ENCODE peak calls at places on chromosomes 4 and X, in five cellular contexts. I is DND-41; C is fibroblast of lung; A is CD8-positive, alpha-beta T cell; W is HepG2. M is an unnamed sample.
A peak's percentile ranks its signal among the peaks of the same experiment; 100 is the strongest.

GRCh38 chr4:133938061-133938460 is 263.5 kb downstream of the PABPC4L start:
- DNase-seq in W (no peak), A (no peak), C (no peak), I (no peak), M (no peak)

GRCh38 chrX:147340947-147341346 is 526.4 kb upstream of the CXorf51A start:
- DNase-seq in W (no peak), I (no peak), A (no peak), C (no peak), M (no peak)

GRCh38 chr4:768995-769394 is 56.9 kb downstream of the CPLX1 start:
- DNase-seq in C (no peak), A (no peak), W (no peak), I (no peak), M (no peak)

GRCh38 chr4:25172964-25173917 is 13.0 kb upstream of the SEPSECS start:
- DNase-seq in A (no peak), I (no peak), C (peak; percentile 99), W (no peak), M (no peak)

GRCh38 chrX:10557166-10557565 is 63.2 kb downstream of the MID1 start:
- DNase-seq in W (no peak), C (no peak), I (no peak), A (no peak), M (no peak)

GRCh38 chr4:150647008-150647407 is 65.1 kb downstream of the MAB21L2 start:
- DNase-seq in A (no peak), I (no peak), C (peak; percentile 14), W (no peak), M (no peak)

GRCh38 chrX:131745942-131746489 is 202.1 kb downstream of the OR13H1 start:
- DNase-seq in C (no peak), A (no peak), I (no peak), W (no peak), M (peak; percentile 41)

GRCh38 chrX:2500091-2500680 is 590 bp downstream of the DHRSX start:
- DNase-seq in C (peak; percentile 57), A (peak; percentile 9), I (no peak), W (peak; percentile 18), M (peak; percentile 62)

GRCh38 chr4:65383589-65384305 is 286.5 kb downstream of the EPHA5 start:
- DNase-seq in I (no peak), A (no peak), W (no peak), C (peak; percentile 0), M (no peak)

GRCh38 chrX:103063191-103063845 is 653 bp downstream of the BEX1 start:
- DNase-seq in W (peak; percentile 9), A (no peak), I (no peak), C (peak; percentile 29), M (no peak)

GRCh38 chr4:84579410-84579791 is 3.5 kb upstream of the CDS1 start:
- DNase-seq in I (no peak), A (no peak), W (no peak), C (no peak), M (no peak)

GRCh38 chr4:157220026-157220881 is at the start of gene GRIA2:
- DNase-seq in C (peak; percentile 52), W (peak; percentile 1), I (no peak), A (no peak), M (no peak)

GRCh38 chr4:79682801-79683217 is 274.8 kb upstream of the GK2 start:
- DNase-seq in A (no peak), I (no peak), C (peak; percentile 43), W (no peak), M (no peak)

GRCh38 chrX:47283015-47283771 is 50.4 kb downstream of the USP11 start:
- DNase-seq in C (peak; percentile 41), W (peak; percentile 6), I (no peak), A (no peak), M (no peak)

GRCh38 chr4:113822555-113823290 is 61.2 kb upstream of the CAMK2D start:
- DNase-seq in I (no peak), W (no peak), C (no peak), A (no peak), M (peak; percentile 79)

GRCh38 chr4:177632481-177632880 is 190.2 kb upstream of the AGA start:
- DNase-seq in I (no peak), A (no peak), C (no peak), W (no peak), M (no peak)

GRCh38 chrX:119880076-119880475 is 8.4 kb downstream of the NDUFA1 start:
- DNase-seq in I (peak; percentile 20), A (no peak), W (no peak), C (no peak), M (peak; percentile 30)

GRCh38 chr4:121375262-121375661 is 5.6 kb downstream of the QRFPR start:
- DNase-seq in C (peak; percentile 55), A (no peak), W (no peak), I (no peak), M (no peak)

GRCh38 chrX:129733335-129733734 is 5.4 kb upstream of the XPNPEP2 start:
- DNase-seq in A (no peak), C (no peak), W (no peak), I (peak; percentile 82), M (no peak)

GRCh38 chrX:154019633-154020499 is at the start of gene IRAK1:
- DNase-seq in I (peak; percentile 54), A (peak; percentile 38), C (peak; percentile 52), W (no peak), M (peak; percentile 73)

GRCh38 chr4:34035225-34035624 is 2209.1 kb downstream of the ARAP2 start:
- DNase-seq in I (no peak), C (no peak), W (no peak), A (no peak), M (no peak)

GRCh38 chr4:6221851-6222760 is 21.8 kb upstream of the JAKMIP1 start:
- DNase-seq in I (no peak), A (no peak), C (no peak), W (no peak), M (peak; percentile 72)

GRCh38 chr4:168541608-168541953 is 44.7 kb downstream of the PALLD start:
- DNase-seq in C (peak; percentile 64), W (no peak), I (no peak), A (no peak), M (no peak)

GRCh38 chr4:11471613-11472012 is 42.9 kb upstream of the HS3ST1 start:
- DNase-seq in I (peak; percentile 72), W (no peak), A (peak; percentile 36), C (no peak), M (peak; percentile 34)

GRCh38 chr4:41747230-41748055 is 1.1 kb downstream of the PHOX2B start:
- DNase-seq in I (no peak), C (no peak), W (no peak), A (no peak), M (no peak)
- H3K27me3 ChIP-seq in I (no peaks in the 10 kb centered on the region), C (peaks cover 80% of the 10 kb centered on the region), W (peaks cover 3% of the 10 kb centered on the region), A (peaks cover 18% of the 10 kb centered on the region), M (peaks cover 1% of the 10 kb centered on the region)

GRCh38 chr4:99563310-99564186 is at the start of gene TRMT10A:
- DNase-seq in I (peak; percentile 97), A (peak; percentile 87), W (peak; percentile 96), C (peak; percentile 99), M (peak; percentile 95)
- TF ChIP-seq CTCF in I (peak; percentile 4), A (no peak), W (no peak), C (no peak), M (no peak)

DNA sequence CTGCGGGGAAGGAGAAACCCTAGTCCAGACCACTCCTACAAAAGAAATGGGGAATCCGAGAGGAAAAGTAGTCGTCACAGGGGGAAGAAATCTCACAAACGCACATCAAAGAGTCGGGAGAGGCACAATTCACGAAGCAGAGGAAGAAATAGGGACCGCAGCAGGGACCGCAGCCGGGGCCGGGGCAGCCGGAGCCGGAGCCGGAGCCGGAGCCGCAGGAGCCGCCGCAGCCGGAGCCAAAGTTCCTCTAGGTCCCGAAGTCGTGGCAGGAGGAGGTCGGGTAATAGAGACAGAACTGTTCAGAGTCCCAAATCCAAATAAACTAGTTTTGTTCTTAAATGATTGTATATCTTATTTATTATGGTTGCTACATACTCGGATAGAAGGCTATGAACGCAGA is 31.7 kb downstream of the AP1S2 start:
- DNase-seq in W (no peak), A (no peak), I (no peak), C (no peak), M (no peak)
- H3K36me3 ChIP-seq in W (no peaks in the 10 kb centered on the region), A (peaks cover 14% of the 10 kb centered on the region), I (peaks cover 28% of the 10 kb centered on the region), C (no peaks in the 10 kb centered on the region), M (peaks cover 9% of the 10 kb centered on the region)

DNA sequence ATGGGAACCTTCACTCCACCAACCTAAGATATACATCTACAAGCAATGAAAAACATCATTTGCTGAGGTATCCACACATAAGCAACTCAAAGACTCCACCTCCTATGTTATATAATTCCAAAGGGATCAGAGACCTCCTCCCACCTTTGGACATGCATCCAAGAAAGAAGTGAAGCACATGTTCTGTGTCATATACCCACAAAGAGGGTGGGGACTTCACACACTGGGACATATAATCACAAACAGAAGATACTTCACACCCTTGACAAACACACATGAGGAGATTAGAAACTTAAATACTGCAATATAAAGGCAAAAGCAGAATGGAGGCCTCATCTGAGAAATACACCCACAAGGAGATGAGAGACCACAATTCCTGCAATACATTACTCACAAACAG is 25.4 kb downstream of the SUV39H1 start:
- DNase-seq in C (no peak), A (no peak), W (no peak), I (no peak), M (no peak)
- H3K27me3 ChIP-seq in C (no peaks in the 10 kb centered on the region), A (no peaks in the 10 kb centered on the region), W (no peaks in the 10 kb centered on the region), I (no peaks in the 10 kb centered on the region), M (no peaks in the 10 kb centered on the region)